ENCODE peak calls at places on chromosome 11, in seven cellular contexts. S is GM23338, I is lung, K is body of pancreas, B is cardiac muscle cell, T is AG09319, J is neural crest cell. E is an unnamed sample.

GRCh38 chr11:8732748-8733241 is 50.2 kb downstream of the RPL27A start:
- DNase-seq in I (no peak), K (peak), T (peak), J (no peak), S (no peak), B (no peak), E (no peak)

GRCh38 chr11:58742140-58742539 is 10.4 kb upstream of the GLYAT start:
- DNase-seq in I (no peak), K (no peak), B (no peak), J (no peak), S (no peak), T (no peak), E (no peak)

GRCh38 chr11:2466869-2467694 is 22.3 kb downstream of the KCNQ1 start:
- DNase-seq in I (no peak), J (no peak), B (no peak), T (no peak), K (no peak), S (no peak), E (peak)

GRCh38 chr11:116833816-116834534 is 3.4 kb downstream of the APOA1 start:
- DNase-seq in B (no peak), K (peak), T (no peak), S (no peak), I (no peak), J (no peak), E (no peak)

GRCh38 chr11:28346209-28346608 is 238.0 kb downstream of the METTL15 start:
- DNase-seq in B (no peak), K (no peak), J (no peak), I (no peak), T (no peak), S (no peak), E (no peak)

GRCh38 chr11:9922806-9923205 is 258.9 kb downstream of the SWAP70 start:
- DNase-seq in B (peak), S (peak), K (no peak), T (no peak), J (no peak), I (no peak), E (no peak)

GRCh38 chr11:9264381-9265210 is 554 bp downstream of the DENND5A start:
- DNase-seq in I (peak), T (peak), K (peak), B (peak), S (peak), J (peak), E (peak)

GRCh38 chr11:75155570-75156422 is 4.9 kb downstream of the SLCO2B1 start:
- DNase-seq in S (no peak), B (no peak), I (no peak), J (no peak), K (no peak), T (no peak), E (no peak)

GRCh38 chr11:135006800-135007199 is 594.8 kb upstream of the B3GAT1 start:
- DNase-seq in S (no peak), J (no peak), I (no peak), K (no peak), T (no peak), B (no peak), E (no peak)

GRCh38 chr11:73982595-73982989 is at the start of gene UCP2:
- DNase-seq in S (peak), I (peak), T (peak), K (peak), J (peak), B (peak), E (no peak)

GRCh38 chr11:94376841-94377240 is 24.4 kb downstream of the GPR83 start:
- DNase-seq in S (no peak), B (no peak), I (no peak), J (no peak), T (no peak), K (no peak), E (no peak)

GRCh38 chr11:119357069-119357468 is 10.6 kb upstream of the MFRP start:
- DNase-seq in I (no peak), J (no peak), K (no peak), S (no peak), T (no peak), B (no peak), E (no peak)

GRCh38 chr11:101446238-101446637 is 137.6 kb downstream of the TRPC6 start:
- DNase-seq in J (no peak), T (no peak), K (no peak), I (no peak), B (no peak), S (no peak), E (no peak)

GRCh38 chr11:8219257-8220021 is 44.2 kb downstream of the LMO1 start:
- DNase-seq in S (peak), T (peak), I (peak), J (no peak), B (peak), K (peak), E (no peak)

GRCh38 chr11:121672630-121673487 is 220.1 kb upstream of the SORL1-AS1 start:
- DNase-seq in T (no peak), K (no peak), B (peak), S (no peak), J (no peak), I (no peak), E (peak)

GRCh38 chr11:41177791-41178190 is 281.7 kb downstream of the LRRC4C start:
- DNase-seq in T (no peak), K (no peak), B (no peak), J (no peak), I (no peak), S (no peak), E (no peak)

GRCh38 chr11:114081641-114082414 is 22.3 kb downstream of the ZBTB16 start:
- DNase-seq in I (no peak), S (no peak), K (no peak), J (no peak), T (no peak), B (no peak), E (no peak)

GRCh38 chr11:45930031-45930794 is 7.8 kb downstream of the LARGE2 start:
- DNase-seq in S (no peak), I (no peak), J (no peak), T (no peak), B (no peak), K (peak), E (peak)

GRCh38 chr11:14644396-14645246 is 1.0 kb downstream of the PDE3B start:
- DNase-seq in I (no peak), J (peak), S (peak), K (peak), B (peak), T (no peak), E (no peak)

GRCh38 chr11:56906683-56907148 is 82.0 kb upstream of the OR5AK2 start:
- DNase-seq in J (no peak), T (no peak), S (no peak), B (no peak), K (no peak), I (no peak), E (no peak)

GRCh38 chr11:130516868-130517505 is 68.5 kb downstream of the ADAMTS15 start:
- DNase-seq in I (no peak), S (peak), J (no peak), T (no peak), B (no peak), K (no peak), E (no peak)

GRCh38 chr11:3824714-3825472 is 15.9 kb downstream of the RHOG start:
- DNase-seq in J (peak), S (peak), K (peak), B (peak), T (no peak), I (peak), E (no peak)

GRCh38 chr11:3046190-3046589 is 11.0 kb downstream of the CARS1 start:
- DNase-seq in B (no peak), K (no peak), S (peak), J (no peak), I (no peak), T (no peak), E (no peak)

GRCh38 chr11:94897330-94897768 is 76.0 kb downstream of the CWC15 start:
- DNase-seq in B (peak), S (peak), I (peak), T (no peak), J (peak), K (peak), E (no peak)

GRCh38 chr11:12606597-12606996 is 67.6 kb upstream of the TEAD1 start:
- DNase-seq in B (no peak), J (no peak), I (no peak), K (no peak), S (no peak), T (peak), E (no peak)

GRCh38 chr11:125263268-125263790 is 98.8 kb downstream of the PKNOX2 start:
- DNase-seq in J (peak), T (peak), S (peak), B (peak), I (peak), K (peak), E (no peak)

GRCh38 chr11:12205330-12205729 is 94.9 kb downstream of the MICAL2 start:
- DNase-seq in B (no peak), I (no peak), T (no peak), S (no peak), J (no peak), K (no peak), E (no peak)

GRCh38 chr11:85889676-85890579 is 34.7 kb downstream of the CCDC83 start:
- DNase-seq in S (no peak), B (no peak), I (no peak), T (no peak), J (no peak), K (no peak), E (no peak)

GRCh38 chr11:45647329-45647728 is 18.1 kb downstream of the CHST1 start:
- DNase-seq in J (no peak), T (no peak), B (no peak), I (no peak), K (no peak), S (no peak), E (no peak)

GRCh38 chr11:15509082-15509481 is 394.4 kb downstream of the INSC start:
- DNase-seq in K (no peak), I (no peak), S (no peak), B (no peak), J (no peak), T (no peak), E (no peak)

GRCh38 chr11:94845622-94846021 is 77.5 kb downstream of the AMOTL1 start:
- DNase-seq in J (no peak), T (no peak), S (no peak), I (peak), K (peak), B (no peak), E (no peak)

GRCh38 chr11:104946907-104947306 is 21.5 kb downstream of the CASP4 start:
- DNase-seq in T (no peak), I (no peak), J (no peak), B (no peak), K (peak), S (peak), E (no peak)

DNA sequence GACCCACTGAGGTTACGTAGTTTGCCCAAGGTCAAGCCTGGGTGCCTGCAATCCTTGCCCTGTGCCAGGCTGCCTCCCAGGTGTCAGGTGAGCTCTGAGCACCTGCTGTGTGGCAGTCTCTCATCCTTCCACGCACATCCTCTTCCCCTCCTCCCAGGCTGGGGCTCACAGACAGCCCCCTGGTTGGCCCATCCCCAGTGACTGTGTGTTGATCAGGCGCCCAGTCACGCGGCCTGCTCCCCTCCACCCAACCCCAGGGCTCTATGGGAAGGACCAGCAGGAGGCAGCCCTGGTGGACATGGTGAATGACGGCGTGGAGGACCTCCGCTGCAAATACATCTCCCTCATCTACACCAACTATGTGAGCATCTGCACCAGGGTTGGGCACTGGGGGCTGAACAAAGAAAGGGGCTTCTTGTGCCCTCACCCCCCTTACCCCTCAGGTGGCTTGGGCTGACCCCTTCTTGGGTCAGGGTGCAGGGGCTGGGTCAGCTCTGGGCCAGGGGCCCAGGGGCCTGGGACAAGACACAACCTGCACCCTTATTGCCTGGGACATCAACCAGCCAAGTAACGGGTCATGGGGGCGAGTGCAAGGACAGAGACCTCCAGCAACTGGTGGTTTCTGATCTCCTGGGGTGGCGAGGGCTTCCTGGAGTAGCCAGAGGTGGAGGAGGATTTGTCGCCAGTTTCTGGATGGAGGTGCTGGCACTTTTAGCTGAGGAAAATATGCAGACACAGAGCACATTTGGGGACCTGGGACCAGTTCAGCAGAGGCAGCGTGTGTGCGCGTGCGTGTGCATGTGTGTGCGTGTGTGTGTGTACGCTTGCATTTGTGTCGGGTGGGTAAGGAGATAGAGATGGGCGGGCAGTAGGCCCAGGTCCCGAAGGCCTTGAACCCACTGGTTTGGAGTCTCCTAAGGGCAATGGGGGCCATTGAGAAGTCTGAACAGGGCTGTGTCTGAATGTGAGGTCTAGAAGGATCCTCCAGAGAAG is 1.6 kb downstream of the GSTP1 start:
- DNase-seq in T (no peak), K (no peak), I (no peak), B (no peak), J (no peak), S (no peak), E (no peak)
- TF ChIP-seq CTCF in T (no peak), K (no peak), I (no peak), B (no peak), J (no peak), S (no peak), E (no peak)

DNA sequence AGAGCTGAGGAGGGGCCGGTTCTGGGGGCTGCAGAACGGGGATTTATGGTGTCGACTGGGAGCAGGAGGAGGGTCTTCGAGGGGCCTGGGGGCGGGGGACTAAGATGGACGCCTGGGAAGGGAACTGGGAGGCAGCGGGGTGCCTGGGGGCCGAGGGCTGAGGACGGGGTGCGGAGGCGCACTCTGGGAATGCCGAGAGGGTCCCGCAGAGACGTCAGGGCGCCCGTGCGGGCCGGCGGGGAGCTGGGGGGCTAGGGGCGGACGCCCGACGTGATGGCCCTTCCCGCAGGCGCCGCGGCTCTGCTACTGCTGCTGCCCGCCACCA is 516 bp downstream of the TM7SF2 start:
- DNase-seq in I (no peak), K (no peak), J (no peak), B (no peak), S (peak), T (no peak), E (no peak)
- TF ChIP-seq CTCF in I (no peak), K (no peak), J (no peak), B (no peak), S (no peak), T (no peak), E (no peak)

DNA sequence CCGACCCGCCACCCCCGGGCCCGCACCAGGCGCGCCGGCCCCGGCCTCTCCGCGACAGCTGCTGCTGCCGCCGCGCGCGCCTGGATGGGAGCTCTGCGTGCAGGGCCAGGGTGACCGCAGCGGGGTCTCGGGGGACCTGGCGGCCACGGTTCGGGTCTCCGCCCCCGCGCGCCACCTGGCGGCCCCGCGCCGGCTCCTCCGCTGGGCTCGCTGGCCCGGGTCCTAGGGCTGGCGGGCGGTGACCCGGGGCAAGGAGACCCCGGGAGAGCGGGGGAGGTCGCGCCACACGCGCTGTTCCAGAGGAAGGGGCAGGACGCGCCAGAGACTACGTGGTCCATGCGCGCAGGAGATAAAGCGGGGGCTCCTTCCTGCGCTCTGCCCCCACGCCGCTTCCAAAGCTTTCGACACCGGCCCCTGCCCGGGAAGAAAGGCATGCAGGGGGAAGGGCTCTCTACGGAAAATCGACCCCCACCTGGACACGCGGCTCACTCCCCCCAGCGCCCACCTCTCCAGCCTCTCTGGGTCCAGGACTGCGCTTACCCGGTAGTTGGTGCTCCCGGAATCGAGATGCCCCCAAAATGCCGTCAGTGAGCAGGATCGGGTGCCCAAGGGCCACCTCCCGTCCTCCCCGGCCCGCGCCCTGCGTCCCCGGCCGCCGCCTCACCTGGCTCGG is 480 bp downstream of the SHANK2 start:
- DNase-seq in T (no peak), K (peak), J (peak), B (peak), S (peak), I (no peak), E (no peak)
- TF ChIP-seq CTCF in T (no peak), K (peak), J (peak), B (peak), S (peak), I (no peak), E (no peak)

GRCh38 chr11:118005224-118006152 is 19.3 kb downstream of the IL10RA start:
- DNase-seq in J (no peak), T (no peak), S (peak), K (no peak), I (no peak), B (no peak), E (no peak)
- TF ChIP-seq CTCF in J (no peak), T (no peak), S (no peak), K (no peak), I (no peak), B (no peak), E (no peak)